ENCODE peak calls at places on chromosomes 11 and 22, in five cellular contexts. T is IMR-90, J is frontal cortex, N is HFF-Myc, R is fibroblast of the aortic adventitia. A is an unnamed sample.
A peak's percentile ranks its signal among the peaks of the same experiment; 100 is the strongest.

GRCh38 chr11:116329354-116330090 is 443.3 kb downstream of the BUD13 start:
- DNase-seq in R (no peak), J (no peak), T (no peak), N (no peak), A (no peak)

GRCh38 chr11:83475741-83476140 is 189.6 kb upstream of the CCDC90B start:
- DNase-seq in R (no peak), N (no peak), J (no peak), T (no peak), A (no peak)

GRCh38 chr11:86596861-86597632 is 75.4 kb downstream of the ME3 start:
- DNase-seq in T (peak; percentile 43), R (peak; percentile 26), J (no peak), N (no peak), A (peak; percentile 83)

GRCh38 chr11:33545941-33546340 is 154.7 kb downstream of the C11orf91 start:
- DNase-seq in R (peak; percentile 42), N (no peak), J (no peak), T (peak; percentile 57), A (peak; percentile 64)

GRCh38 chr11:81989093-81989492 is 744.6 kb downstream of the FAM181B start:
- DNase-seq in N (no peak), J (no peak), T (no peak), R (peak; percentile 32), A (no peak)

GRCh38 chr22:35328472-35328885 is 28.8 kb downstream of the TOM1 start:
- DNase-seq in R (no peak), N (no peak), J (no peak), T (no peak), A (no peak)

GRCh38 chr22:20625270-20625669 is 117.9 kb downstream of the MED15 start:
- DNase-seq in N (no peak), T (no peak), J (no peak), R (no peak), A (no peak)

GRCh38 chr11:5989203-5989602 is 2.4 kb upstream of the OR52L1 start:
- DNase-seq in R (no peak), N (no peak), T (no peak), J (no peak), A (no peak)

GRCh38 chr11:117144477-117145392 is 648 bp downstream of the PAFAH1B2 start:
- DNase-seq in R (peak; percentile 82), T (peak; percentile 86), J (peak; percentile 73), N (peak; percentile 29), A (peak; percentile 76)

GRCh38 chr11:75369846-75370245 is 18.4 kb upstream of the ARRB1 start:
- DNase-seq in J (no peak), R (no peak), T (no peak), N (no peak), A (no peak)

A was measured in fibroblast of pulmonary artery.